ENCODE peak calls at places on chromosomes 12 and 14, in ten cellular contexts. K is islet precursor cell; B is progenitor cell of endocrine pancreas; C is GM04504; O is activated T-helper 1 cell treated with anti-CD3 and anti-CD28 coated beads, Interleukin-12 subunit alpha, Interleukin-12 subunit beta, Interleukin-2, Interleukin-4 antibody, amounts not matched to agents 30 ng/mL and 10 ng/mL and 1 ng/mL, durations not matched to agents 14 hours and 24 hours and 36 hours; X is nephron progenitor cell; H is stimulated activated CD4-positive, alpha-beta T cell treated with anti-CD3 and anti-CD28 coated beads, Interleukin-2, amount 100 ng/mL, for 48 hours; W is AG10803; V is brain microvascular endothelial cell; E is CD8-positive, alpha-beta T cell. N is an unnamed sample.

GRCh38 chr14:57831981-57832380 is 33.9 kb downstream of the SLC35F4 start:
- DNase-seq in V (no peak), E (no peak), X (peak; percentile 8), B (no peak), H (no peak), O (no peak), C (no peak), W (no peak), K (peak; percentile 80), N (no peak)

GRCh38 chr12:4118017-4118510 is 155.5 kb upstream of the CCND2 start:
- DNase-seq in K (no peak), C (no peak), O (no peak), B (no peak), V (peak; percentile 9), E (no peak), H (no peak), X (no peak), W (peak; percentile 37), N (peak; percentile 16)

GRCh38 chr12:121581681-121582439 is 1.0 kb upstream of the KDM2B start:
- DNase-seq in C (peak; percentile 37), E (no peak), B (no peak), X (no peak), V (no peak), K (no peak), H (no peak), W (peak; percentile 71), O (no peak), N (peak; percentile 46)

GRCh38 chr14:89466939-89467338 is 49.9 kb upstream of the FOXN3 start:
- DNase-seq in W (peak; percentile 8), O (no peak), E (no peak), X (no peak), H (no peak), K (no peak), V (no peak), C (no peak), B (no peak), N (no peak)

GRCh38 chr14:68619805-68620574 is 172.9 kb downstream of the ZFP36L1 start:
- DNase-seq in X (no peak), O (no peak), H (no peak), E (no peak), W (no peak), V (peak; percentile 88), C (no peak), K (peak; percentile 92), B (no peak), N (no peak)

GRCh38 chr12:107349839-107350238 is 256.5 kb upstream of the CRY1 start:
- DNase-seq in E (no peak), C (no peak), W (no peak), H (no peak), K (no peak), O (no peak), B (no peak), V (no peak), X (no peak), N (no peak)

GRCh38 chr12:56417739-56418138 is 31.5 kb downstream of the TIMELESS start:
- DNase-seq in E (no peak), W (no peak), H (no peak), B (no peak), X (no peak), O (no peak), K (no peak), C (no peak), V (no peak), N (no peak)

GRCh38 chr12:77751939-77752338 is 78.8 kb upstream of the NAV3 start:
- DNase-seq in O (no peak), C (no peak), E (no peak), X (no peak), W (peak; percentile 10), H (no peak), V (peak; percentile 10), B (no peak), K (no peak), N (peak; percentile 61)

GRCh38 chr12:104197264-104197663 is 18.3 kb upstream of the TXNRD1 start:
- DNase-seq in C (no peak), X (no peak), E (no peak), V (no peak), B (no peak), W (peak; percentile 72), H (no peak), O (no peak), K (no peak), N (peak; percentile 55)

GRCh38 chr14:70796551-70796950 is 12.8 kb downstream of the MAP3K9 start:
- DNase-seq in H (no peak), E (no peak), C (no peak), B (no peak), O (no peak), K (no peak), W (no peak), V (no peak), X (no peak), N (no peak)

GRCh38 chr14:26204954-26205479 is 392.8 kb downstream of the NOVA1 start:
- DNase-seq in K (peak; percentile 92), E (no peak), W (no peak), C (no peak), V (no peak), X (peak; percentile 65), O (no peak), B (peak; percentile 20), H (no peak), N (no peak)

GRCh38 chr12:67531051-67531450 is 117.5 kb upstream of the DYRK2 start:
- DNase-seq in B (no peak), C (no peak), O (no peak), K (no peak), V (no peak), H (no peak), W (no peak), X (no peak), E (no peak), N (no peak)

GRCh38 chr14:101457177-101457935 is 103.9 kb upstream of the DIO3 start:
- DNase-seq in V (no peak), O (no peak), K (peak; percentile 51), B (no peak), W (no peak), X (peak; percentile 43), E (no peak), C (no peak), H (no peak), N (no peak)

GRCh38 chr14:50335389-50335788 is 23.3 kb downstream of the DMAC2L start:
- DNase-seq in E (no peak), V (peak; percentile 72), K (peak; percentile 88), C (no peak), X (peak; percentile 27), W (peak; percentile 59), O (no peak), B (no peak), H (no peak), N (no peak)

GRCh38 chr12:69988601-69989194 is 163.7 kb downstream of the MYRFL start:
- DNase-seq in H (no peak), X (no peak), V (peak; percentile 29), B (no peak), O (no peak), K (no peak), W (peak; percentile 87), C (peak; percentile 27), E (no peak), N (no peak)

GRCh38 chr14:105369653-105370040 is 28.7 kb upstream of the TEX22 start:
- DNase-seq in X (no peak), E (no peak), V (no peak), C (no peak), B (no peak), O (no peak), K (no peak), W (no peak), H (no peak), N (no peak)

GRCh38 chr12:26614217-26614616 is 218.8 kb downstream of the ITPR2 start:
- DNase-seq in X (peak; percentile 42), W (peak; percentile 37), O (no peak), V (no peak), B (no peak), E (no peak), C (no peak), H (peak; percentile 15), K (no peak), N (no peak)

N was measured in fibroblast of the conjunctiva.